ENCODE peak calls at places on chromosomes 13 and 19, in nine cellular contexts. A is spleen, Q is brain microvascular endothelial cell, L is K562, G is AG10803, V is SK-N-SH, E is uterus, W is upper lobe of right lung, O is astrocyte of the cerebellum. M is an unnamed sample.

GRCh38 chr19:40191836-40192646 is 815 bp downstream of the MAP3K10 start:
- DNase-seq in G (peak), V (peak), Q (no peak), W (peak), A (peak), O (no peak), L (peak), E (no peak), M (no peak)

GRCh38 chr13:75947448-75947847 is 311.3 kb downstream of the LMO7 start:
- DNase-seq in O (no peak), A (no peak), V (no peak), Q (no peak), G (no peak), W (no peak), L (peak), E (no peak), M (no peak)

GRCh38 chr19:47351545-47351944 is 2.4 kb downstream of the DHX34 start:
- DNase-seq in W (no peak), E (no peak), G (peak), A (no peak), Q (peak), O (peak), L (peak), V (peak), M (no peak)

GRCh38 chr13:75762967-75763366 is 126.8 kb downstream of the LMO7 start:
- DNase-seq in E (no peak), Q (no peak), L (no peak), W (no peak), G (no peak), A (no peak), O (no peak), V (no peak), M (no peak)

GRCh38 chr19:29622191-29623070 is 16.3 kb downstream of the POP4 start:
- DNase-seq in V (peak), E (no peak), Q (no peak), O (no peak), G (peak), A (peak), L (no peak), W (no peak), M (no peak)

GRCh38 chr19:19642506-19643157 is 825 bp downstream of the GMIP start:
- DNase-seq in Q (no peak), G (peak), E (no peak), W (no peak), O (no peak), V (peak), A (no peak), L (peak), M (no peak)

GRCh38 chr13:96792736-96793444 is 201.4 kb downstream of the OXGR1 start:
- DNase-seq in E (no peak), V (no peak), O (no peak), W (no peak), G (no peak), Q (no peak), A (no peak), L (no peak), M (peak)

GRCh38 chr19:19866599-19867248 is 1.0 kb downstream of the ZNF253 start:
- DNase-seq in E (no peak), Q (no peak), L (peak), W (peak), G (peak), O (no peak), V (peak), A (peak), M (no peak)

GRCh38 chr13:50917572-50917971 is 8.0 kb downstream of the RNASEH2B start:
- DNase-seq in V (no peak), E (no peak), G (no peak), L (no peak), O (no peak), Q (no peak), A (no peak), W (no peak), M (no peak)

GRCh38 chr19:46225558-46226004 is 4.0 kb upstream of the IGFL1 start:
- DNase-seq in O (peak), E (no peak), L (no peak), Q (no peak), G (peak), V (no peak), W (no peak), A (no peak), M (no peak)

GRCh38 chr13:94854688-94855087 is 142.3 kb upstream of the SOX21 start:
- DNase-seq in V (no peak), G (no peak), W (no peak), A (no peak), O (no peak), L (no peak), Q (no peak), E (no peak), M (no peak)

GRCh38 chr13:114161644-114162532 is 17.2 kb upstream of the CFAP97D2 start:
- DNase-seq in G (peak), L (no peak), O (no peak), Q (no peak), V (no peak), W (peak), E (peak), A (peak), M (no peak)

GRCh38 chr13:105328212-105328611 is 1207.2 kb downstream of the EFNB2 start:
- DNase-seq in W (no peak), V (no peak), A (no peak), L (no peak), E (no peak), Q (no peak), O (no peak), G (no peak), M (no peak)

GRCh38 chr13:102045713-102046112 is 356.1 kb downstream of the FGF14 start:
- DNase-seq in V (no peak), A (no peak), E (no peak), Q (no peak), O (no peak), L (no peak), W (no peak), G (no peak), M (no peak)

GRCh38 chr13:96822900-96823299 is 171.4 kb downstream of the OXGR1 start:
- DNase-seq in A (no peak), W (no peak), L (peak), E (no peak), O (no peak), G (no peak), Q (no peak), V (peak), M (peak)

GRCh38 chr19:46372901-46373572 is 26.1 kb downstream of the PPP5C start:
- DNase-seq in A (no peak), V (no peak), W (peak), E (no peak), G (peak), L (no peak), O (no peak), Q (peak), M (no peak)

GRCh38 chr13:43377149-43377548 is 353.8 kb downstream of the DNAJC15 start:
- DNase-seq in W (no peak), O (no peak), A (no peak), Q (no peak), L (no peak), E (no peak), G (peak), V (no peak), M (no peak)

GRCh38 chr19:11142528-11143171 is 12.9 kb downstream of the SPC24 start:
- DNase-seq in A (peak), W (peak), Q (peak), O (peak), V (peak), E (peak), L (peak), G (peak), M (peak)

GRCh38 chr19:11138659-11139526 is 16.7 kb downstream of the SPC24 start:
- DNase-seq in G (peak), V (peak), Q (peak), E (peak), L (peak), W (peak), O (no peak), A (peak), M (peak)

GRCh38 chr19:11145147-11145924 is 10.2 kb downstream of the SPC24 start:
- DNase-seq in A (no peak), L (no peak), W (no peak), G (no peak), Q (no peak), V (no peak), E (no peak), O (no peak), M (no peak)

GRCh38 chr19:11140896-11141295 is 14.7 kb downstream of the SPC24 start:
- DNase-seq in E (no peak), L (no peak), A (no peak), Q (no peak), O (no peak), G (no peak), V (no peak), W (no peak), M (no peak)

GRCh38 chr19:11141937-11142527 is 13.6 kb downstream of the SPC24 start:
- DNase-seq in V (no peak), O (no peak), W (peak), A (no peak), G (no peak), Q (no peak), L (no peak), E (no peak), M (no peak)
- TF ChIP-seq CTCF in V (peak), O (peak), W (peak), A (no peak), G (no peak), Q (no peak), L (no peak), E (no peak), M (no peak)

DNA sequence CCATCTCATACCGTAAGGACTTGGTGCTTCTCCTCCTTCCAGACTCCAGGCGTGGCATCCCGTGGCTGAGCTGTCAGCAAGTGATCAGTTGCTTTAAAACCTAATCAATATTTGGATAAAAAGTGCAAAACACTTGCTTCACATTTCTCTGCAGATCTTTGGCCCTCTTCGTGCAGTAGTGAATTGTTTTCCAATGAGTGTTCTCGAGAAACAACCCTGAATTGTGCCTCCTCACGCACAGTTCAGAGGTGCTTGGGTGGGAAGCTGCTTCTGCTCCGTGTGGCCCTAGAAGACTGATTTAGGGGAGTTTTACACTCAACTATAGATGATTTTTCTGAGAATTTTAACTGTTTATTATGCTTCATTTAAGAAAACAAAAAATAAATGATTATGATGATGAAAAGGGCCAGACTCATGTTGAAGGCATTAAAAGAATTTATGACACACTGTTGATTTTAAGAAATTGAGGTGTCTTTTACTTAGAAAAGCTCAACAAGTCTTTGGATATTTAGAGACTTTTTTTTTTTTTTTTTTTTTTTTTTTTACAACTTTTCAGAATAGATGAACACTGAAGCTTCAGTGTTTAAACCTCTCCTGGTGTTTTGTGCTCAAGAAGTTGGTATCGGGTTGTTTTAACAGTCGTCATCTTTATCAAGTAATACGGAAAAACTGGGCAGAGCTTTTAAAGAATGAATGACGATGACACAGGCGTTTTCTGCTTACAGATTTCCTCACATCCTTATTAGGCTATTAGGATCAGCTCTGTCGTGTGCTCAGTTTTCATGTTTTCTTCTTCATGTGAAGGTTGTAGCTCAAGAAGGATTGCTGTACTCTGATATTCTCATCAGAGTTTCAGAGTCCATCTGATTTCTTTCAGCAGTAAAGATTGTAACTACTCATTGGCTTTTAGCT is 39.5 kb upstream of the TEX29 start:
- DNase-seq in Q (peak), E (no peak), W (no peak), L (no peak), A (no peak), G (peak), O (no peak), V (no peak), M (no peak)
- TF ChIP-seq CTCF in Q (no peak), E (no peak), W (no peak), L (no peak), A (no peak), G (no peak), O (no peak), V (no peak), M (no peak)

GRCh38 chr19:7831452-7831851 is 1.4 kb downstream of the EVI5L start:
- DNase-seq in A (no peak), L (peak), E (no peak), G (peak), O (no peak), V (no peak), Q (no peak), W (no peak), M (no peak)
- TF ChIP-seq CTCF in A (peak), L (peak), E (no peak), G (peak), O (peak), V (peak), Q (peak), W (peak), M (no peak)

GRCh38 chr13:91572439-91572838 is 174.0 kb downstream of the GPC5 start:
- DNase-seq in W (no peak), E (no peak), V (no peak), L (no peak), A (no peak), G (no peak), O (no peak), Q (peak), M (no peak)

GRCh38 chr13:91574756-91575155 is 176.3 kb downstream of the GPC5 start:
- DNase-seq in Q (peak), O (peak), W (no peak), V (no peak), L (no peak), G (no peak), A (no peak), E (no peak), M (no peak)

GRCh38 chr13:91572944-91573535 is 174.6 kb downstream of the GPC5 start:
- DNase-seq in Q (peak), E (no peak), L (no peak), O (no peak), W (no peak), V (no peak), A (no peak), G (no peak), M (no peak)

GRCh38 chr13:91579320-91579719 is 180.9 kb downstream of the GPC5 start:
- DNase-seq in V (no peak), L (no peak), E (no peak), W (no peak), G (no peak), O (no peak), Q (no peak), A (no peak), M (no peak)

DNA sequence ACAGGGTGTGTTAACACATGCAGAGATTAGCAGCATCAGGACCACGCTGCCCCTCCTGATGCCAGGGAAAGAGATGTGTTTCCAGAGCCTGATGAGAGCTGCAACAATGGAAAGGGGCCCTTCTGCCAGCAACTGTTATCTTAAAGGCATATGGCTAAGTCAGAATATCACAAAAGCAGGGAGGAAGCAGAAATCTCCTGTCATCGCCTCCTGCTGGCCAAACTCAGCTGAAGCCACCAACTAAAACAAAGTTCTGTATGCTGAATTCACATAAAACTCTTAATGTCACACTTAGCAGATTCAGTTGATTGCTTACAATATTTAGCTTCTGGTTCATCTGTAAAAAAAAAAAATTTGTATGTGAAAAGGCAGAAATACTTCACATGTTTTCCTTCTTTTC is 178.2 kb downstream of the GPC5 start:
- DNase-seq in Q (no peak), W (no peak), E (no peak), A (no peak), V (no peak), L (peak), O (no peak), G (no peak), M (no peak)
- TF ChIP-seq CTCF in Q (peak), W (no peak), E (no peak), A (no peak), V (peak), L (peak), O (peak), G (no peak), M (no peak)

GRCh38 chr19:35628565-35629331 is at the start of gene RBM42:
- DNase-seq in V (peak), Q (peak), W (peak), E (peak), L (peak), A (peak), G (peak), O (peak), M (peak)
- TF ChIP-seq CTCF in V (no peak), Q (no peak), W (no peak), E (peak), L (no peak), A (peak), G (no peak), O (no peak), M (no peak)

GRCh38 chr19:4225902-4226301 is 3.4 kb upstream of the EBI3 start:
- DNase-seq in Q (no peak), G (no peak), O (no peak), L (no peak), W (no peak), V (no peak), E (no peak), A (no peak), M (no peak)

GRCh38 chr19:4232614-4233281 is 3.4 kb downstream of the EBI3 start:
- DNase-seq in A (no peak), O (no peak), W (no peak), G (no peak), L (no peak), E (no peak), V (peak), Q (no peak), M (no peak)

GRCh38 chr19:4227771-4228170 is 1.6 kb upstream of the EBI3 start:
- DNase-seq in L (no peak), O (no peak), G (no peak), Q (no peak), V (no peak), E (no peak), A (no peak), W (no peak), M (no peak)

GRCh38 chr19:4229179-4229931 is at the start of gene EBI3:
- DNase-seq in V (no peak), L (peak), W (no peak), O (no peak), E (no peak), Q (peak), A (peak), G (no peak), M (no peak)

DNA sequence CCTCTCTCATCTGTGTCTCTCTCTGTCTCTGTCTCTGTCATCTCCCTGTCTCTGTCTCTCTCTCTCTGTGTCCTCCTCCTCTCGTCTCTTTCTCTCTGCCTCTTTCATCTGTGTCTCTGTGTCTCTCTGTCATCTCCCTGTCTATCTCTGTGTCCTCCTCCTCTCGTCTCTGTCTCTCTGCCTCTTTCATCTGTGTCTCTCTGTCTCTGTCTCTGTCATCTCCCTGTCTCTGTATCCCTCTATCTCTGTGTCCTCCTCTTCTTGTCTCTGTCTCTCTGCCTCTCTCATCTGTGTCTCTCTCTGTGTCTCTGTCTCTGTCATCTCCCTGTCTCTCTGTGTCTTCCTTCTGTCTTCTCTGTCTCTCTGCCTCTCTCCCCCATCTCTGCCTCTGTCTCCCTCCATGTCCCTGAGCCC is 551 bp upstream of the EBI3 start:
- DNase-seq in W (no peak), A (no peak), G (no peak), O (no peak), Q (no peak), E (no peak), V (no peak), L (no peak), M (no peak)
- TF ChIP-seq CTCF in W (no peak), A (no peak), G (no peak), O (no peak), Q (no peak), E (no peak), V (no peak), L (no peak), M (no peak)

DNA sequence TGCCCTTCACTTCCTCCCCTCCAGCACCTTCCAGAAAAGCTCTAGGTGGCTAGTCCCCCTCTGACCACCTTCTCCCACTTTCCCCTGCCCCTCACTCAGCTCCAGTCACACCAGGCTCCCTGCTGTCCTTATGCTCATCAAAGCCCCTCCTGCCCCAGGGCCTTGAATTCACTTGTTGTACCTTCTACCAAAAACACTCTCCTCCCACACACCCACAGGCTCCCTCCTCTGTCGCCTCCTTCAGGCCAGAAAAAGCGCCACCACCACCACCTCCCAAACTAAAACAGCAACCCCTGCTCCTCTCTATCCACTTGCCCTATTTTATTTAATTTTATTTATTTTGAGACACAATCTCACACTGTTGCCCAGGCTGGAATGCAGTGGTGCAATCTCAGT is 4.8 kb upstream of the CEACAM16 start:
- DNase-seq in V (no peak), G (no peak), A (no peak), O (no peak), Q (no peak), L (peak), W (no peak), E (no peak), M (no peak)
- TF ChIP-seq CTCF in V (peak), G (peak), A (no peak), O (peak), Q (peak), L (peak), W (peak), E (no peak), M (no peak)

DNA sequence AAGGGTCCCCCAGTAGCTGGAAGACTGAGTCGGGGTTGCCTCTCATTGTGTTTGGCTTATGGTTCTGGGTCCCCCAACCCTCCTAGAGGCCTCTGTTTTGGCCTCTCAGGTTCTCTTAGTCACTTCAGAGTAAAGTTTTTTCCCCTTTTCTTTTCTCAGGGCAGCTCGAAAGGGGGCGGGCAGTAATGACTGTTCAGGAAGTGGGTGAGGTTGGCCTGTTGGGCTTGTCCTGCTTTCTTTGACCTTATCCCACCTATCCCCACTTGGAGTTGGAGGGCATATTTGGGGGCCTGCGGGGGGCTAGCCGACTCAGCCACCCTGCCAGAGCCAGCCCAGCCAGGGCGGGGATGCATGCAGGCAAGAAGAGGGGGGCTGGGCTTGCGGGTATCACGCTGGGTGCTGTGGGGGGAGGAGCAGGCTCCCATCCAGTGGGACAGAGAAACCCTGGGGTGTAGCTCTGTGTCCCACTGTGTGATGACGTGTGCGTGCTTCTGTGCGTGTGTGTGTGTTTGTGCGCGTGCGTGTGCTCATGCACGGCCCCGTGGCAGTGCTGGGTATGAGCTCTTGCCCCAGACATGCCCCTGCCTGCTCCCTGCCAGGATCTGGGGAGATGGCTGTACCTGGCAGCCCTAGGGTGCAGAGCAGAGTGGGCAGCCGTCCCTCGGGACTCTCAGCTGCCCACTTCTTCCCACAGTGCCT is 1.4 kb downstream of the CIC start:
- DNase-seq in E (peak), O (no peak), Q (peak), L (peak), W (peak), V (peak), G (peak), A (peak), M (peak)
- TF ChIP-seq CTCF in E (no peak), O (no peak), Q (no peak), L (no peak), W (no peak), V (no peak), G (no peak), A (no peak), M (no peak)